ENCODE peak calls at places on chromosomes 12 and 14, in five cellular contexts. One of them, this sample, is unnamed.

GRCh38 chr12:57216014-57216891 is at the start of gene NXPH4:
- DNase-seq in HT1080: no peak
- DNase-seq in NCI-H1436 treated with DMSO at 0.1 percent for 48 hours: no peak
- DNase-seq in skeletal muscle cell: no peak
- DNase-seq in activated CD8-positive, alpha-beta memory T cell treated with anti-CD3 and anti-CD28 coated beads for 4 hours: peak; percentile 33
- DNase-seq in this sample: peak; percentile 25

GRCh38 chr12:119589087-119589486 is 4.5 kb upstream of the TMEM233 start:
- DNase-seq in HT1080: no peak
- DNase-seq in NCI-H1436 treated with DMSO at 0.1 percent for 48 hours: no peak
- DNase-seq in skeletal muscle cell: peak; percentile 60
- DNase-seq in activated CD8-positive, alpha-beta memory T cell treated with anti-CD3 and anti-CD28 coated beads for 4 hours: no peak
- DNase-seq in this sample: no peak

GRCh38 chr14:30223966-30224365 is 296.3 kb upstream of the PRKD1 start:
- DNase-seq in HT1080: no peak
- DNase-seq in NCI-H1436 treated with DMSO at 0.1 percent for 48 hours: no peak
- DNase-seq in skeletal muscle cell: no peak
- DNase-seq in activated CD8-positive, alpha-beta memory T cell treated with anti-CD3 and anti-CD28 coated beads for 4 hours: no peak
- DNase-seq in this sample: peak; percentile 43

GRCh38 chr12:96425321-96425720 is 25.1 kb upstream of the CDK17 start:
- DNase-seq in HT1080: peak; percentile 85
- DNase-seq in NCI-H1436 treated with DMSO at 0.1 percent for 48 hours: no peak
- DNase-seq in skeletal muscle cell: peak; percentile 95
- DNase-seq in activated CD8-positive, alpha-beta memory T cell treated with anti-CD3 and anti-CD28 coated beads for 4 hours: no peak
- DNase-seq in this sample: peak; percentile 57

GRCh38 chr14:65354131-65354530 is 58.4 kb upstream of the FUT8 start:
- DNase-seq in HT1080: no peak
- DNase-seq in NCI-H1436 treated with DMSO at 0.1 percent for 48 hours: no peak
- DNase-seq in skeletal muscle cell: no peak
- DNase-seq in activated CD8-positive, alpha-beta memory T cell treated with anti-CD3 and anti-CD28 coated beads for 4 hours: no peak
- DNase-seq in this sample: no peak

GRCh38 chr12:93015970-93016751 is 87.1 kb upstream of the EEA1 start:
- DNase-seq in HT1080: no peak
- DNase-seq in NCI-H1436 treated with DMSO at 0.1 percent for 48 hours: no peak
- DNase-seq in skeletal muscle cell: no peak
- DNase-seq in activated CD8-positive, alpha-beta memory T cell treated with anti-CD3 and anti-CD28 coated beads for 4 hours: no peak
- DNase-seq in this sample: peak; percentile 16

GRCh38 chr12:7142057-7142644 is 12.0 kb downstream of the CLSTN3 start:
- DNase-seq in HT1080: peak; percentile 59
- DNase-seq in NCI-H1436 treated with DMSO at 0.1 percent for 48 hours: no peak
- DNase-seq in skeletal muscle cell: no peak
- DNase-seq in activated CD8-positive, alpha-beta memory T cell treated with anti-CD3 and anti-CD28 coated beads for 4 hours: no peak
- DNase-seq in this sample: peak; percentile 29

GRCh38 chr12:18998343-18999270 is 130.9 kb upstream of the PLEKHA5 start:
- DNase-seq in HT1080: peak; percentile 88
- DNase-seq in NCI-H1436 treated with DMSO at 0.1 percent for 48 hours: no peak
- DNase-seq in skeletal muscle cell: peak; percentile 47
- DNase-seq in activated CD8-positive, alpha-beta memory T cell treated with anti-CD3 and anti-CD28 coated beads for 4 hours: no peak
- DNase-seq in this sample: peak; percentile 88

GRCh38 chr12:82299617-82300016 is 58.6 kb downstream of the CCDC59 start:
- DNase-seq in HT1080: peak; percentile 38
- DNase-seq in NCI-H1436 treated with DMSO at 0.1 percent for 48 hours: no peak
- DNase-seq in skeletal muscle cell: peak; percentile 2
- DNase-seq in activated CD8-positive, alpha-beta memory T cell treated with anti-CD3 and anti-CD28 coated beads for 4 hours: no peak
- DNase-seq in this sample: peak; percentile 78

GRCh38 chr14:74394549-74394948 is 31.5 kb downstream of the SYNDIG1L start:
- DNase-seq in HT1080: no peak
- DNase-seq in NCI-H1436 treated with DMSO at 0.1 percent for 48 hours: no peak
- DNase-seq in skeletal muscle cell: no peak
- DNase-seq in activated CD8-positive, alpha-beta memory T cell treated with anti-CD3 and anti-CD28 coated beads for 4 hours: no peak
- DNase-seq in this sample: peak; percentile 11